ENCODE peak calls at places on chromosome 22, in eight cellular contexts. H is activated naive CD8-positive, alpha-beta T cell treated with anti-CD3 and anti-CD28 coated beads for 36 hours; N is stimulated activated naive CD4-positive, alpha-beta T cell; R is NCI-H748 treated with DMSO at 0.1 percent for 48 hours; P is NCI-H2081; I is right lobe of liver; J is NCI-H1417; Q is tibial nerve. A is an unnamed sample.

GRCh38 chr22:25069758-25070461 is 117.4 kb downstream of the KIAA1671 start:
- DNase-seq in H (peak), N (peak), R (no peak), P (no peak), I (no peak), J (no peak), Q (no peak), A (peak)

GRCh38 chr22:48079505-48080295 is 1317.2 kb downstream of the TBC1D22A start:
- DNase-seq in H (no peak), N (no peak), R (no peak), P (no peak), I (no peak), J (no peak), Q (no peak), A (no peak)

GRCh38 chr22:17158568-17159503 is at the start of gene HDHD5:
- DNase-seq in H (peak), N (peak), R (peak), P (peak), I (peak), J (peak), Q (peak), A (peak)

GRCh38 chr22:24432059-24432853 is 4.9 kb downstream of the ADORA2A start:
- DNase-seq in H (peak), N (no peak), R (no peak), P (no peak), I (no peak), J (no peak), Q (no peak), A (no peak)

GRCh38 chr22:49361164-49361563 is 466.5 kb downstream of the BRD1 start:
- DNase-seq in H (no peak), N (no peak), R (no peak), P (no peak), I (no peak), J (no peak), Q (no peak), A (no peak)

GRCh38 chr22:27754247-27754887 is 47.2 kb downstream of the MN1 start:
- DNase-seq in H (no peak), N (no peak), R (no peak), P (no peak), I (no peak), J (peak), Q (no peak), A (no peak)

GRCh38 chr22:42842658-42843370 is 14.3 kb downstream of the ARFGAP3 start:
- DNase-seq in H (no peak), N (no peak), R (no peak), P (no peak), I (no peak), J (no peak), Q (no peak), A (no peak)

GRCh38 chr22:41052661-41053490 is 39.5 kb upstream of the EP300 start:
- DNase-seq in H (no peak), N (no peak), R (no peak), P (no peak), I (no peak), J (no peak), Q (no peak), A (no peak)

GRCh38 chr22:35376728-35377472 is 4.0 kb upstream of the HMOX1 start:
- DNase-seq in H (peak), N (no peak), R (peak), P (peak), I (peak), J (peak), Q (peak), A (peak)

GRCh38 chr22:44442186-44442465 is 55.9 kb downstream of the RTL6 start:
- DNase-seq in H (no peak), N (no peak), R (no peak), P (no peak), I (no peak), J (no peak), Q (no peak), A (no peak)

A was measured in retina.